ENCODE peak calls at places on chromosomes 6 and 20, in eight cellular contexts. Y is cardiac muscle cell, W is mammary epithelial cell, S is epithelial cell of esophagus, D is body of pancreas, Z is tibial nerve, C is hepatocyte, H is GM23338. N is an unnamed sample.

GRCh38 chr20:35463455-35464300 is 8.3 kb downstream of the CEP250 start:
- DNase-seq in Y (peak), W (peak), S (peak), D (peak), Z (peak), C (peak), H (peak), N (no peak)

GRCh38 chr6:88855521-88856152 is 107.8 kb downstream of the RNGTT start:
- DNase-seq in Y (no peak), W (no peak), S (no peak), D (no peak), Z (no peak), C (no peak), H (no peak), N (no peak)

GRCh38 chr6:140684776-140685550 is 1310.5 kb upstream of the CITED2 start:
- DNase-seq in Y (peak), W (no peak), S (no peak), D (no peak), Z (no peak), C (no peak), H (no peak), N (no peak)

GRCh38 chr20:59783020-59784010 is 150.1 kb downstream of the SYCP2 start:
- DNase-seq in Y (peak), W (peak), S (peak), D (peak), Z (peak), C (peak), H (peak), N (peak)

GRCh38 chr6:78746457-78746856 is 120.9 kb upstream of the IRAK1BP1 start:
- DNase-seq in Y (no peak), W (no peak), S (no peak), D (no peak), Z (no peak), C (no peak), H (no peak), N (no peak)

GRCh38 chr20:59084041-59084841 is 41.7 kb upstream of the PRELID3B start:
- DNase-seq in Y (no peak), W (no peak), S (no peak), D (peak), Z (no peak), C (no peak), H (no peak), N (no peak)

GRCh38 chr6:106103728-106104109 is 17.6 kb downstream of the PRDM1 start:
- DNase-seq in Y (no peak), W (peak), S (peak), D (no peak), Z (no peak), C (no peak), H (no peak), N (no peak)

GRCh38 chr20:26276811-26277210 is 580.2 kb upstream of the ZNF337 start:
- DNase-seq in Y (peak), W (peak), S (peak), D (peak), Z (no peak), C (peak), H (peak), N (no peak)

GRCh38 chr6:167407239-167408064 is 82.6 kb downstream of the TTLL2 start:
- DNase-seq in Y (no peak), W (no peak), S (no peak), D (no peak), Z (no peak), C (no peak), H (no peak), N (no peak)

GRCh38 chr6:150301871-150302800 is 66.7 kb upstream of the IYD start:
- DNase-seq in Y (peak), W (peak), S (peak), D (no peak), Z (no peak), C (peak), H (no peak), N (no peak)

GRCh38 chr20:59412251-59412650 is 111.8 kb downstream of the EDN3 start:
- DNase-seq in Y (no peak), W (no peak), S (no peak), D (no peak), Z (no peak), C (no peak), H (no peak), N (no peak)

GRCh38 chr20:1876217-1876921 is 18.8 kb upstream of the SIRPA start:
- DNase-seq in Y (no peak), W (peak), S (peak), D (peak), Z (no peak), C (no peak), H (no peak), N (no peak)

GRCh38 chr6:27293436-27294152 is 18.5 kb downstream of the POM121L2 start:
- DNase-seq in Y (peak), W (peak), S (peak), D (no peak), Z (no peak), C (peak), H (peak), N (no peak)

GRCh38 chr6:14477559-14477958 is 360.0 kb downstream of the CD83 start:
- DNase-seq in Y (no peak), W (no peak), S (no peak), D (no peak), Z (no peak), C (no peak), H (no peak), N (no peak)

GRCh38 chr6:14475306-14475705 is 357.7 kb downstream of the CD83 start:
- DNase-seq in Y (no peak), W (no peak), S (no peak), D (no peak), Z (no peak), C (no peak), H (no peak), N (no peak)

GRCh38 chr6:14476793-14477531 is 359.4 kb downstream of the CD83 start:
- DNase-seq in Y (peak), W (no peak), S (no peak), D (peak), Z (peak), C (peak), H (no peak), N (no peak)

GRCh38 chr6:14472964-14473363 is 355.4 kb downstream of the CD83 start:
- DNase-seq in Y (peak), W (no peak), S (no peak), D (no peak), Z (no peak), C (no peak), H (no peak), N (no peak)

GRCh38 chr6:14474816-14475215 is 357.2 kb downstream of the CD83 start:
- DNase-seq in Y (no peak), W (no peak), S (no peak), D (no peak), Z (no peak), C (no peak), H (no peak), N (no peak)
- TF ChIP-seq CTCF in Y (no peak), W (no peak), S (no peak), D (no peak), Z (no peak), C (no peak), H (peak), N (no peak)

GRCh38 chr6:84549912-84550311 is 214.5 kb downstream of the TBX18 start:
- DNase-seq in Y (no peak), W (no peak), S (no peak), D (no peak), Z (no peak), C (peak), H (peak), N (no peak)
- TF ChIP-seq CTCF in Y (peak), W (no peak), S (no peak), D (no peak), Z (no peak), C (peak), H (peak), N (no peak)

DNA sequence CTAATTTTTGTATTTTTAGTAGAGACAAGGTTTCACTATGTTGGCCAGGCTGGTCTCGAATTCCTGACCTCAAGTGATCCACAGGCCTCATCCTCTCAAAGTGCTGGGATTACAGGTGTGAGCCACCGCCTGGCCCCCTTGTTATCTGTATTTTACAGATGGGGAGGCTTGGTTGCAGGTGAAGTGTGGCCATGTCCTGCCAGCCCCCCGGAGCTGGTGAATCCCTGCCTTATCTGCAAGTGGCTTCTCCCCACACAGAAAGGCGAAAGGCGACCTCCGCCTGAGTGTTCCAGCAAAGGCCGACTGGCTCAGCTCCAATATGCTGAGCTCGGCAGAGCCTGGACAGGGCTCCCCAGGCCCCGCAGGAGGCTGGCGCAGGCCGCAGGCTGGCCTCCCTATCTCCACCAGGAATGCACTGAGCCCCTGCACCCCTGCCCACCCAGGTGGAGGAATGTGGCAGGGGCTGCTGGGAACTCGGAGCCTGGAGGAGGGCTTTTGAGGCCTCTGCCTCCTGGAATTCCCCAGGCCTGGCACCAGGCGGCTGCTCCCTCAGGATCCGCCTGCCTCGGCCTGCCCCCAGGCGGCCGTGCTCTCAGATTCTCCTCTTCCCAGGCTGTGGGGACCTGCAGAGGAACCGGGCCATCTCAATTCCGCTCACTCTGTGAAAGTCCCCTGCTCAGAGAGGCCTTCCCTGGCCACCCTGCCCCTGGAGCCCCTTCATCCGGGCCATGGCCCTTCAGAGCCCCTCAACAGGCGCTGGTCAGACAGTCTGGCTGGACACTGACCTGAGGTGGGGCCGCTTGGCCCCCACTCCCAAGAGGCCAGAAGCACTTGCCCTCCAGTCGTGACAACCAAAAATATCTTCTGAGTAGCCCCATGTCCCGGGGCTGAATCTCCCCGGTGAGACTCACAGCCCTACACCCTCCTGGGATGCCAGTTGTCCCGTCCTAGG is 9.3 kb upstream of the LAMA5 start:
- DNase-seq in Y (peak), W (peak), S (peak), D (peak), Z (no peak), C (peak), H (peak), N (no peak)
- TF ChIP-seq CTCF in Y (peak), W (peak), S (peak), D (no peak), Z (peak), C (peak), H (peak), N (no peak)

GRCh38 chr20:3821996-3822395 is 1.6 kb downstream of the AP5S1 start:
- DNase-seq in Y (no peak), W (no peak), S (no peak), D (no peak), Z (no peak), C (no peak), H (no peak), N (no peak)

GRCh38 chr20:3826420-3826819 is 6.1 kb downstream of the AP5S1 start:
- DNase-seq in Y (no peak), W (no peak), S (no peak), D (no peak), Z (no peak), C (no peak), H (no peak), N (no peak)

GRCh38 chr20:3823881-3824280 is 3.5 kb downstream of the AP5S1 start:
- DNase-seq in Y (no peak), W (no peak), S (no peak), D (no peak), Z (no peak), C (no peak), H (no peak), N (no peak)

GRCh38 chr20:3828798-3829197 is 8.5 kb downstream of the AP5S1 start:
- DNase-seq in Y (no peak), W (no peak), S (no peak), D (no peak), Z (no peak), C (no peak), H (no peak), N (no peak)

DNA sequence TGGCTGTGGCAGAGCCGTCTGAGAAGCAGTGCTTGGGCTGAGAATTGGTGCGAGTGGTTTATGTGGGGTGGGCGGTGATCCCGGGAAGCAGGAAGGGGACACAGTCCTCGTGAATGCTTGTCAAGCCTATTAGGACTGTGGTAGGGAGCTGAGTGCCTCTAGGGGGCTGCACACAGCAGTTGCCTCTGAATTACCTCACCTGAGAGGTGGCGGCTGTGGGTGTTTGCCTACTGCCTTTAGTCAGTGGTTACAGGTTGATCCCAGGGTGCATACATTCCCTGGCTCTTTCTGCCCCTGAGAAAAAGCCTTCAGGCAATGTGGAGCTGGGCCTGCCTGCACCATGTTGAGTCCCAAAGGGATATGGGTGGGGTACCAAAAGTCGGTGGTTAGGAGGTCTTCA is 5.2 kb downstream of the AP5S1 start:
- DNase-seq in Y (no peak), W (no peak), S (no peak), D (no peak), Z (no peak), C (no peak), H (peak), N (no peak)
- TF ChIP-seq CTCF in Y (no peak), W (no peak), S (no peak), D (no peak), Z (no peak), C (no peak), H (peak), N (no peak)